ENCODE peak calls at places on chromosomes 6 and 20, in eight cellular contexts. One of them, this sample, is unnamed.

GRCh38 chr20:5061209-5061608 is 58.5 kb downstream of the PCNA start:
- DNase-seq in lung: no peak
- DNase-seq in A549: peak
- DNase-seq in lower lobe of right lung: no peak
- DNase-seq in IMR-90: peak
- DNase-seq in right cardiac atrium: no peak
- DNase-seq in CD8-positive, alpha-beta memory T cell: no peak
- DNase-seq in mammary epithelial cell: peak
- DNase-seq in this sample: peak

GRCh38 chr20:8855315-8855714 is 213.6 kb upstream of the PLCB4 start:
- DNase-seq in A549: no peak
- DNase-seq in lung: no peak
- DNase-seq in CD8-positive, alpha-beta memory T cell: no peak
- DNase-seq in lower lobe of right lung: no peak
- DNase-seq in mammary epithelial cell: no peak
- DNase-seq in IMR-90: peak
- DNase-seq in right cardiac atrium: peak
- DNase-seq in this sample: no peak

GRCh38 chr20:5780233-5781217 is 30.3 kb downstream of the SHLD1 start:
- DNase-seq in lung: no peak
- DNase-seq in lower lobe of right lung: no peak
- DNase-seq in IMR-90: peak
- DNase-seq in mammary epithelial cell: peak
- DNase-seq in CD8-positive, alpha-beta memory T cell: no peak
- DNase-seq in A549: no peak
- DNase-seq in right cardiac atrium: no peak
- DNase-seq in this sample: no peak

GRCh38 chr6:107714104-107714503 is 110.0 kb downstream of the SCML4 start:
- DNase-seq in IMR-90: no peak
- DNase-seq in lower lobe of right lung: no peak
- DNase-seq in A549: no peak
- DNase-seq in CD8-positive, alpha-beta memory T cell: no peak
- DNase-seq in mammary epithelial cell: no peak
- DNase-seq in right cardiac atrium: no peak
- DNase-seq in lung: no peak
- DNase-seq in this sample: no peak

GRCh38 chr6:151679941-151680340 is 127.5 kb upstream of the ESR1 start:
- DNase-seq in CD8-positive, alpha-beta memory T cell: no peak
- DNase-seq in lung: no peak
- DNase-seq in IMR-90: no peak
- DNase-seq in right cardiac atrium: no peak
- DNase-seq in A549: no peak
- DNase-seq in mammary epithelial cell: no peak
- DNase-seq in lower lobe of right lung: no peak
- DNase-seq in this sample: no peak

GRCh38 chr6:170030284-170031095 is 260.4 kb downstream of the DLL1 start:
- DNase-seq in right cardiac atrium: no peak
- DNase-seq in lower lobe of right lung: no peak
- DNase-seq in A549: no peak
- DNase-seq in IMR-90: no peak
- DNase-seq in CD8-positive, alpha-beta memory T cell: no peak
- DNase-seq in mammary epithelial cell: no peak
- DNase-seq in lung: no peak
- DNase-seq in this sample: no peak

GRCh38 chr20:40865095-40865494 is 163.5 kb upstream of the TOP1 start:
- DNase-seq in right cardiac atrium: peak
- DNase-seq in lower lobe of right lung: no peak
- DNase-seq in mammary epithelial cell: no peak
- DNase-seq in IMR-90: no peak
- DNase-seq in A549: no peak
- DNase-seq in lung: no peak
- DNase-seq in CD8-positive, alpha-beta memory T cell: no peak
- DNase-seq in this sample: no peak

GRCh38 chr6:132213191-132213590 is 188.1 kb downstream of the MOXD1 start:
- DNase-seq in lung: no peak
- DNase-seq in mammary epithelial cell: no peak
- DNase-seq in lower lobe of right lung: no peak
- DNase-seq in CD8-positive, alpha-beta memory T cell: no peak
- DNase-seq in IMR-90: no peak
- DNase-seq in right cardiac atrium: no peak
- DNase-seq in A549: no peak
- DNase-seq in this sample: no peak

GRCh38 chr6:13331516-13332348 is 3.4 kb upstream of the TBC1D7 start:
- DNase-seq in A549: peak
- DNase-seq in mammary epithelial cell: peak
- DNase-seq in CD8-positive, alpha-beta memory T cell: no peak
- DNase-seq in right cardiac atrium: no peak
- DNase-seq in lower lobe of right lung: no peak
- DNase-seq in IMR-90: peak
- DNase-seq in lung: no peak
- DNase-seq in this sample: no peak

GRCh38 chr6:142841915-142842314 is 103.1 kb downstream of the HIVEP2 start:
- DNase-seq in CD8-positive, alpha-beta memory T cell: no peak
- DNase-seq in right cardiac atrium: no peak
- DNase-seq in mammary epithelial cell: no peak
- DNase-seq in IMR-90: no peak
- DNase-seq in lower lobe of right lung: no peak
- DNase-seq in lung: no peak
- DNase-seq in A549: no peak
- DNase-seq in this sample: no peak

GRCh38 chr20:9507544-9508239 is 6.7 kb upstream of the LAMP5 start:
- DNase-seq in lower lobe of right lung: no peak
- DNase-seq in right cardiac atrium: no peak
- DNase-seq in IMR-90: no peak
- DNase-seq in A549: no peak
- DNase-seq in CD8-positive, alpha-beta memory T cell: no peak
- DNase-seq in lung: no peak
- DNase-seq in mammary epithelial cell: no peak
- DNase-seq in this sample: no peak

GRCh38 chr6:41371992-41372525 is 36.7 kb downstream of the NCR2 start:
- DNase-seq in CD8-positive, alpha-beta memory T cell: no peak
- DNase-seq in lung: no peak
- DNase-seq in mammary epithelial cell: no peak
- DNase-seq in A549: no peak
- DNase-seq in lower lobe of right lung: no peak
- DNase-seq in IMR-90: no peak
- DNase-seq in right cardiac atrium: peak
- DNase-seq in this sample: no peak

GRCh38 chr6:131948692-131949614 is 2.2 kb downstream of the CCN2 start:
- DNase-seq in lower lobe of right lung: no peak
- DNase-seq in CD8-positive, alpha-beta memory T cell: no peak
- DNase-seq in lung: no peak
- DNase-seq in IMR-90: peak
- DNase-seq in right cardiac atrium: peak
- DNase-seq in mammary epithelial cell: peak
- DNase-seq in A549: no peak
- DNase-seq in this sample: no peak

GRCh38 chr6:167791036-167791779 is 35.5 kb upstream of the AFDN start:
- DNase-seq in lower lobe of right lung: no peak
- DNase-seq in IMR-90: no peak
- DNase-seq in lung: peak
- DNase-seq in A549: no peak
- DNase-seq in mammary epithelial cell: peak
- DNase-seq in right cardiac atrium: no peak
- DNase-seq in CD8-positive, alpha-beta memory T cell: no peak
- DNase-seq in this sample: no peak

GRCh38 chr20:51888186-51888790 is 86.0 kb upstream of the SALL4 start:
- DNase-seq in right cardiac atrium: no peak
- DNase-seq in IMR-90: no peak
- DNase-seq in lung: no peak
- DNase-seq in CD8-positive, alpha-beta memory T cell: no peak
- DNase-seq in lower lobe of right lung: no peak
- DNase-seq in A549: no peak
- DNase-seq in mammary epithelial cell: no peak
- DNase-seq in this sample: no peak

GRCh38 chr20:33676121-33676520 is 1.9 kb upstream of the NECAB3 start:
- DNase-seq in lung: no peak
- DNase-seq in IMR-90: no peak
- DNase-seq in lower lobe of right lung: no peak
- DNase-seq in right cardiac atrium: no peak
- DNase-seq in A549: no peak
- DNase-seq in CD8-positive, alpha-beta memory T cell: no peak
- DNase-seq in mammary epithelial cell: no peak
- DNase-seq in this sample: no peak

DNA sequence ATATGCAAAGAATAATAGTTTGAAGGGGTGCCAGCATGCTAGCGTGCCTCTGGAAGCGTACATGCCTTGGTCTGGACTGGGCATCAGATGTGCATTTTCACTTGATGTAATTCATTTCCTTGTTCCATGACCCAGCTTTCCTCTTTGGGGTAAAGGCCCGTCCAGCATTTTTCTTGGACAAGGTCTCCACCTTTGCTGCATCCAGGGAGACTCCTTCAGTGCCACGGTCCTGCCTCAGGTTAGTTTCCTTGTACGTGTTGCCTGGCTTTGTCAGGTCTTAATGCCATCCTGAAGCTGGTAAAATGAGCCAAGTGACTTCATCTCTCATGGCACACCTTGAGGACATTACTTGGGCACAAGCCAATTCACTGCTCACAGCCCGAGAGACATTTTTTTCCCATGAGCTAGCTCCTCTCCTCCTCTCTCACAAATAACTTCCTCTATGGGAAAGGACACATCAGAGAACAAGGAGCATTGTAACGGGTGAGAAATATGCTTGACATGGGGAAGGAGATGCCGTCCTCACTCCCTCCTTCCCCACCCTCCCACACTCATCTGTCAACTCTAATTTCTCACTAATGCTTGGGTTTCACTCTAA is 23.9 kb downstream of the EDN1 start:
- DNase-seq in mammary epithelial cell: peak
- DNase-seq in CD8-positive, alpha-beta memory T cell: no peak
- DNase-seq in right cardiac atrium: no peak
- DNase-seq in A549: peak
- DNase-seq in IMR-90: peak
- DNase-seq in lower lobe of right lung: no peak
- DNase-seq in lung: peak
- DNase-seq in this sample: peak
- H3K27ac ChIP-seq in mammary epithelial cell: peak
- H3K27ac ChIP-seq in CD8-positive, alpha-beta memory T cell: no peak
- H3K27ac ChIP-seq in right cardiac atrium: no peak
- H3K27ac ChIP-seq in A549: peak
- H3K27ac ChIP-seq in IMR-90: no peak
- H3K27ac ChIP-seq in lower lobe of right lung: peak
- H3K27ac ChIP-seq in lung: peak
- H3K27ac ChIP-seq in this sample: peak

GRCh38 chr6:126527016-126527606 is 187.2 kb downstream of the CENPW start:
- DNase-seq in mammary epithelial cell: no peak
- DNase-seq in IMR-90: no peak
- DNase-seq in right cardiac atrium: no peak
- DNase-seq in A549: no peak
- DNase-seq in lung: no peak
- DNase-seq in lower lobe of right lung: no peak
- DNase-seq in CD8-positive, alpha-beta memory T cell: no peak
- DNase-seq in this sample: no peak
- H3K27ac ChIP-seq in mammary epithelial cell: no peak
- H3K27ac ChIP-seq in IMR-90: no peak
- H3K27ac ChIP-seq in right cardiac atrium: no peak
- H3K27ac ChIP-seq in A549: no peak
- H3K27ac ChIP-seq in lung: no peak
- H3K27ac ChIP-seq in lower lobe of right lung: no peak
- H3K27ac ChIP-seq in CD8-positive, alpha-beta memory T cell: no peak
- H3K27ac ChIP-seq in this sample: no peak

GRCh38 chr20:38812915-38813573 is 7.5 kb downstream of the PPP1R16B start:
- DNase-seq in mammary epithelial cell: no peak
- DNase-seq in A549: no peak
- DNase-seq in IMR-90: no peak
- DNase-seq in lung: no peak
- DNase-seq in right cardiac atrium: no peak
- DNase-seq in lower lobe of right lung: no peak
- DNase-seq in CD8-positive, alpha-beta memory T cell: no peak
- DNase-seq in this sample: no peak
- H3K27ac ChIP-seq in mammary epithelial cell: no peak
- H3K27ac ChIP-seq in A549: no peak
- H3K27ac ChIP-seq in IMR-90: no peak
- H3K27ac ChIP-seq in lung: no peak
- H3K27ac ChIP-seq in right cardiac atrium: no peak
- H3K27ac ChIP-seq in lower lobe of right lung: no peak
- H3K27ac ChIP-seq in CD8-positive, alpha-beta memory T cell: no peak
- H3K27ac ChIP-seq in this sample: no peak

GRCh38 chr20:62485701-62486089 is 9.9 kb upstream of the GATA5 start:
- DNase-seq in mammary epithelial cell: no peak
- DNase-seq in right cardiac atrium: no peak
- DNase-seq in IMR-90: no peak
- DNase-seq in lower lobe of right lung: no peak
- DNase-seq in lung: no peak
- DNase-seq in A549: no peak
- DNase-seq in CD8-positive, alpha-beta memory T cell: no peak
- DNase-seq in this sample: no peak
- H3K27ac ChIP-seq in mammary epithelial cell: no peak
- H3K27ac ChIP-seq in right cardiac atrium: no peak
- H3K27ac ChIP-seq in IMR-90: no peak
- H3K27ac ChIP-seq in lower lobe of right lung: no peak
- H3K27ac ChIP-seq in lung: no peak
- H3K27ac ChIP-seq in A549: no peak
- H3K27ac ChIP-seq in CD8-positive, alpha-beta memory T cell: no peak
- H3K27ac ChIP-seq in this sample: no peak

DNA sequence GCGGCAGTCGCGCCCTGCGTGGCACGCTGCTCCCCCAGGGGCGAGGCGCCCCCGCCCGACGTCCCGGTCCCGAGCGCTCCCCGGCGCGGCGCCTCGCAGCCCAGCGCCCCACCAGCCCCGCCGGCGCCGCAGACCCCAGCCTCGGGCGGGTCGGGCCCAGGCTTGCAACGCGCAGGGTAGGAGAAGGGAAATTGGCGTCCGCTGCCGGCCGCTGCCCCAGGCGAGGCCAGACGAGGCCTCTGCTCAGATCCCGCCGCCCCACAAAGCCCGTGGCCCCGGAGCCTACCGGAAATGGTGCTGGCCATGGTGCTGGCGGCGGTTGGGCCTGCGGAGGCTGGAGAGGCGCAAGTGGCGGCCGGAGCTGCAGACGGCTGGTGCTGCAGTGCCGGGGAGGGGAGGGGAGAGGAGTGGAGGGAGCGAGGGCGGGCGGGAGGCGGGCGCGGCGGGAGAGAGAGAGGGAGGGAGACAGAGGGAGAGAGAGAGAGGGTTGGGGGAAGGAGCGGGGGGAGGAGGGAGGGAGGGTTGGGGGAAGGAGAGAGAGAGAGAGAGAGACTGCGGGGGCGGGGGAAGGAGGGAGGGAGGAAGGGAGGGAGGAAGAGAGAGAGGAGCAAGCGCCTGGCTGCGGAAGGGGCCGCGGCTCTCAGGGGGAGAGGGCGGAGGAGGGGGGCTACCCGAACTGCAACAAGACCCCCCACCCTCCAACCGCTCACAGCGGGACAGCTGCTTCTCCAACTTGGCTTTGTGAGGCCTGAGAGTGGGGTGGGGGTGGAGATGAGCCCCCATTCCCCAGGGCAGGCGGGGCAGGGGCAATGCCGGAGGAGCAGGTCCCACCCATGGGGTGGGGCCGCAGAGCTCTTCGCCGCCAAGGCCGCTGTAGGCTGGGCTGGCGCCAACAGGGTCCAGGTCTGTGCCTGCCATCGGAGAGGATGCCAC is at the start of gene STMN3:
- DNase-seq in CD8-positive, alpha-beta memory T cell: peak
- DNase-seq in lung: peak
- DNase-seq in lower lobe of right lung: peak
- DNase-seq in A549: peak
- DNase-seq in right cardiac atrium: peak
- DNase-seq in mammary epithelial cell: peak
- DNase-seq in IMR-90: peak
- DNase-seq in this sample: no peak
- H3K27ac ChIP-seq in CD8-positive, alpha-beta memory T cell: peak
- H3K27ac ChIP-seq in lung: peak
- H3K27ac ChIP-seq in lower lobe of right lung: peak
- H3K27ac ChIP-seq in A549: no peak
- H3K27ac ChIP-seq in right cardiac atrium: peak
- H3K27ac ChIP-seq in mammary epithelial cell: no peak
- H3K27ac ChIP-seq in IMR-90: peak
- H3K27ac ChIP-seq in this sample: no peak

GRCh38 chr6:16402501-16402900 is 164.1 kb downstream of the GMPR start:
- DNase-seq in IMR-90: no peak
- DNase-seq in right cardiac atrium: no peak
- DNase-seq in lower lobe of right lung: no peak
- DNase-seq in A549: no peak
- DNase-seq in lung: no peak
- DNase-seq in mammary epithelial cell: no peak
- DNase-seq in CD8-positive, alpha-beta memory T cell: no peak
- DNase-seq in this sample: no peak
- H3K27ac ChIP-seq in IMR-90: no peak
- H3K27ac ChIP-seq in right cardiac atrium: no peak
- H3K27ac ChIP-seq in lower lobe of right lung: no peak
- H3K27ac ChIP-seq in A549: no peak
- H3K27ac ChIP-seq in lung: no peak
- H3K27ac ChIP-seq in mammary epithelial cell: no peak
- H3K27ac ChIP-seq in CD8-positive, alpha-beta memory T cell: no peak
- H3K27ac ChIP-seq in this sample: no peak

This sample was measured in epithelial cell of prostate.